ENCODE peak calls at places on chromosomes 11 and 22, in four cellular contexts. V is MG63, P is adrenal gland, G is progenitor cell of endocrine pancreas. I is an unnamed sample.

GRCh38 chr11:33177676-33178336 is 16.5 kb upstream of the CSTF3 start:
- DNase-seq in P (no peak), V (no peak), G (no peak), I (no peak)

GRCh38 chr11:68447015-68447801 is 13.3 kb upstream of the PPP6R3 start:
- DNase-seq in G (peak), P (peak), V (peak), I (peak)

GRCh38 chr11:92501346-92501745 is 276.7 kb downstream of the FAT3 start:
- DNase-seq in V (no peak), G (no peak), P (no peak), I (no peak)

GRCh38 chr11:35486446-35486845 is 39.0 kb downstream of the PAMR1 start:
- DNase-seq in V (no peak), G (no peak), P (no peak), I (no peak)

GRCh38 chr22:20437253-20438065 is at the start of gene SCARF2:
- DNase-seq in P (no peak), V (peak), G (peak), I (peak)

GRCh38 chr11:131998020-131998419 is 627.6 kb downstream of the NTM start:
- DNase-seq in P (no peak), V (no peak), G (no peak), I (no peak)

GRCh38 chr22:21076907-21077625 is 31.3 kb downstream of the LRRC74B start:
- DNase-seq in G (no peak), V (no peak), P (no peak), I (no peak)

GRCh38 chr22:30212363-30212995 is 34.1 kb downstream of the LIF start:
- DNase-seq in V (peak), G (no peak), P (peak), I (no peak)

GRCh38 chr11:99693941-99694492 is 673.3 kb downstream of the CNTN5 start:
- DNase-seq in P (peak), G (no peak), V (peak), I (no peak)

I was measured in CD8-positive, alpha-beta memory T cell.